ENCODE peak calls at places on chromosomes 16 and 17, in seven cellular contexts. K is Calu3, E is M059J, V is LoVo, M is stomach, F is hepatic stellate cell, L is NCI-H2029. Z is an unnamed sample.

GRCh38 chr16:66746682-66747081 is 4.7 kb downstream of the DYNC1LI2 start:
- DNase-seq in L (peak), K (no peak), E (peak), F (no peak), M (no peak), V (no peak), Z (no peak)

GRCh38 chr17:31499771-31500554 is 108.5 kb downstream of the RAB11FIP4 start:
- DNase-seq in E (peak), L (no peak), M (peak), F (no peak), K (peak), V (peak), Z (no peak)

GRCh38 chr17:28331891-28332420 is 3.3 kb downstream of the IFT20 start:
- DNase-seq in E (no peak), L (no peak), M (peak), V (no peak), F (no peak), K (no peak), Z (no peak)

GRCh38 chr16:4056161-4057105 is 59.8 kb downstream of the ADCY9 start:
- DNase-seq in F (no peak), E (no peak), K (no peak), M (no peak), L (no peak), V (no peak), Z (no peak)

GRCh38 chr17:40517286-40517662 is 15.9 kb upstream of the TNS4 start:
- DNase-seq in F (no peak), L (no peak), V (no peak), E (no peak), K (no peak), M (no peak), Z (no peak)

GRCh38 chr17:63483655-63484575 is 7.1 kb downstream of the ACE start:
- DNase-seq in L (no peak), K (no peak), M (no peak), E (no peak), F (no peak), V (no peak), Z (no peak)

GRCh38 chr16:80938035-80938927 is 68.4 kb downstream of the CMC2 start:
- DNase-seq in L (no peak), E (peak), F (peak), V (no peak), K (no peak), M (no peak), Z (peak)

GRCh38 chr17:17570207-17570797 is 21.2 kb downstream of the PEMT start:
- DNase-seq in F (peak), L (no peak), E (peak), V (peak), M (peak), K (peak), Z (peak)

GRCh38 chr16:1134776-1135458 is 18.0 kb upstream of the CACNA1H start:
- DNase-seq in V (no peak), L (no peak), E (no peak), K (no peak), F (no peak), M (peak), Z (no peak)

GRCh38 chr16:51500306-51500705 is 349.2 kb upstream of the SALL1 start:
- DNase-seq in K (no peak), L (no peak), F (no peak), E (peak), M (no peak), V (no peak), Z (peak)

GRCh38 chr17:17467021-17467420 is 9.8 kb upstream of the MED9 start:
- DNase-seq in V (no peak), K (no peak), F (no peak), M (no peak), L (no peak), E (no peak), Z (no peak)

GRCh38 chr17:66548158-66548557 is 245.7 kb downstream of the PRKCA start:
- DNase-seq in E (peak), F (no peak), K (no peak), M (no peak), V (no peak), L (no peak), Z (peak)

GRCh38 chr16:10738231-10739077 is 5.2 kb upstream of the NUBP1 start:
- DNase-seq in K (peak), M (peak), F (peak), L (no peak), V (peak), E (peak), Z (peak)

GRCh38 chr17:58956997-58957724 is 149.5 kb downstream of the TRIM37 start:
- DNase-seq in V (no peak), K (no peak), F (peak), M (no peak), E (peak), L (no peak), Z (peak)

GRCh38 chr17:19753049-19753444 is 4.9 kb upstream of the ALDH3A1 start:
- DNase-seq in E (peak), V (peak), F (no peak), M (peak), K (peak), L (no peak), Z (peak)

GRCh38 chr16:87465306-87465705 is 27.5 kb downstream of the ZCCHC14 start:
- DNase-seq in L (no peak), M (peak), F (peak), K (peak), V (peak), E (peak), Z (peak)

GRCh38 chr17:70181866-70182265 is 12.5 kb downstream of the KCNJ2 start:
- DNase-seq in V (no peak), M (no peak), L (no peak), F (no peak), E (peak), K (no peak), Z (peak)

Z was measured in ELR.